ENCODE peak calls at places on chromosomes 11 and 22, in eight cellular contexts. E is sciatic nerve; T is effector memory CD8-positive, alpha-beta T cell; A is heart right ventricle; O is SK-N-SH treated with all-trans-retinoic acid at 6 μM for 48 hours; Y is mucosa of descending colon; F is IMR-90; J is upper lobe of right lung. W is an unnamed sample.

GRCh38 chr11:83990160-83990733 is 704.1 kb upstream of the CCDC90B start:
- ATAC-seq in J (no peak), Y (no peak), F (no peak), A (no peak), T (no peak), E (peak; percentile 67), O (no peak), W (no peak)

GRCh38 chr11:94732617-94733292 is 35.4 kb upstream of the AMOTL1 start:
- ATAC-seq in F (peak; percentile 6), T (no peak), E (peak; percentile 77), O (peak; percentile 7), Y (peak; percentile 22), J (peak; percentile 70), A (peak; percentile 79), W (no peak)

GRCh38 chr11:24375351-24375750 is 121.5 kb upstream of the LUZP2 start:
- ATAC-seq in A (no peak), J (no peak), T (no peak), Y (no peak), E (no peak), O (no peak), F (no peak), W (no peak)

GRCh38 chr11:64650923-64651523 is 60.0 kb downstream of the SLC22A12 start:
- ATAC-seq in T (no peak), J (peak; percentile 5), F (peak; percentile 55), Y (peak; percentile 35), A (no peak), E (no peak), O (peak; percentile 30), W (no peak)

GRCh38 chr11:3879216-3879966 is 23.9 kb downstream of the STIM1 start:
- ATAC-seq in E (no peak), O (no peak), T (peak; percentile 54), F (no peak), J (no peak), Y (peak; percentile 24), A (no peak), W (peak; percentile 76)

GRCh38 chr22:42639541-42640241 is 710 bp downstream of the ATP5MGL start:
- ATAC-seq in E (peak; percentile 45), O (no peak), T (peak; percentile 21), F (no peak), Y (no peak), A (no peak), J (no peak), W (no peak)

GRCh38 chr11:27447288-27447914 is 25.2 kb downstream of the LGR4 start:
- ATAC-seq in T (no peak), A (no peak), Y (no peak), J (no peak), E (no peak), O (no peak), F (no peak), W (no peak)

GRCh38 chr11:44949160-44950035 is 1.3 kb downstream of the TP53I11 start:
- ATAC-seq in F (peak; percentile 61), A (no peak), J (peak; percentile 43), Y (peak; percentile 56), O (peak; percentile 71), T (peak; percentile 27), E (peak; percentile 30), W (no peak)

GRCh38 chr11:10892250-10892649 is 34.4 kb upstream of the ZBED5 start:
- ATAC-seq in J (peak; percentile 80), Y (peak; percentile 67), T (peak; percentile 29), A (no peak), O (no peak), E (no peak), F (no peak), W (no peak)

GRCh38 chr11:65778901-65779668 is 1.7 kb downstream of the AP5B1 start:
- ATAC-seq in E (no peak), F (no peak), T (no peak), Y (no peak), J (no peak), O (no peak), A (no peak), W (no peak)

GRCh38 chr11:111095327-111095726 is 150.2 kb upstream of the POU2AF2 start:
- ATAC-seq in F (no peak), Y (no peak), T (no peak), O (no peak), A (no peak), J (no peak), E (no peak), W (no peak)

GRCh38 chr11:122671270-122671906 is 15.9 kb downstream of the UBASH3B start:
- ATAC-seq in T (no peak), O (no peak), E (peak; percentile 73), F (peak; percentile 75), A (peak; percentile 58), Y (no peak), J (peak; percentile 36), W (no peak)

GRCh38 chr11:3136542-3137455 is 28.3 kb downstream of the OSBPL5 start:
- ATAC-seq in J (peak; percentile 13), T (peak; percentile 76), Y (peak; percentile 4), A (no peak), O (no peak), E (peak; percentile 1), F (no peak), W (no peak)

GRCh38 chr22:19805821-19806212 is 45.2 kb downstream of the TBX1 start:
- ATAC-seq in E (peak; percentile 28), F (no peak), Y (no peak), A (no peak), T (no peak), O (no peak), J (no peak), W (no peak)

GRCh38 chr11:72996959-72997358 is 145.2 kb downstream of the FCHSD2 start:
- ATAC-seq in F (no peak), E (no peak), O (no peak), Y (no peak), J (no peak), T (no peak), A (no peak), W (no peak)

GRCh38 chr22:45549739-45550138 is 47.1 kb downstream of the FBLN1 start:
- ATAC-seq in J (no peak), A (no peak), O (no peak), F (no peak), Y (no peak), E (no peak), T (no peak), W (no peak)

GRCh38 chr11:46248270-46249102 is 29.0 kb upstream of the CREB3L1 start:
- ATAC-seq in A (no peak), E (no peak), T (no peak), F (peak; percentile 86), Y (no peak), O (peak; percentile 87), J (no peak), W (peak; percentile 68)

GRCh38 chr22:26461188-26461810 is 22.3 kb downstream of the HPS4 start:
- ATAC-seq in J (peak; percentile 80), Y (peak; percentile 81), F (peak; percentile 99), O (peak; percentile 96), T (peak; percentile 37), A (peak; percentile 45), E (peak; percentile 57), W (peak; percentile 32)

GRCh38 chr11:132601863-132602262 is 930.4 kb downstream of the OPCML start:
- ATAC-seq in A (no peak), J (no peak), E (no peak), Y (no peak), O (no peak), F (no peak), T (no peak), W (no peak)

GRCh38 chr22:33325232-33326004 is 267.2 kb upstream of the SYN3 start:
- ATAC-seq in E (no peak), F (no peak), O (no peak), T (no peak), Y (no peak), J (no peak), A (peak; percentile 48), W (no peak)

GRCh38 chr11:69915501-69916250 is 96.5 kb upstream of the FGF3 start:
- ATAC-seq in O (peak; percentile 59), T (no peak), F (peak; percentile 78), Y (peak; percentile 69), E (peak; percentile 76), J (peak; percentile 62), A (peak; percentile 57), W (no peak)

W was measured in activated T-helper 17 cell treated with anti-CD3 and anti-CD28 coated beads, Interleukin-2, amount 50 U/mL, for 72 hours.